ENCODE peak calls at places on chromosome 12, in nine cellular contexts. One of them, this sample, is unnamed.
A peak's percentile ranks its signal among the peaks of the same experiment; 100 is the strongest.

GRCh38 chr12:105567061-105567460 is 236.6 kb downstream of the C12orf75 start:
- DNase-seq in ovary: no peak
- DNase-seq in thyroid gland: no peak
- DNase-seq in stomach: no peak
- DNase-seq in body of pancreas: no peak
- DNase-seq in suprapubic skin: no peak
- DNase-seq in prostate gland: no peak
- DNase-seq in heart left ventricle: no peak
- DNase-seq in testis: no peak
- DNase-seq in this sample: no peak

GRCh38 chr12:78674311-78675085 is 190.1 kb upstream of the SYT1 start:
- DNase-seq in ovary: no peak
- DNase-seq in thyroid gland: no peak
- DNase-seq in stomach: no peak
- DNase-seq in body of pancreas: no peak
- DNase-seq in suprapubic skin: no peak
- DNase-seq in prostate gland: no peak
- DNase-seq in heart left ventricle: no peak
- DNase-seq in testis: no peak
- DNase-seq in this sample: no peak

GRCh38 chr12:46998811-46999368 is 80.5 kb upstream of the PCED1B start:
- DNase-seq in ovary: no peak
- DNase-seq in thyroid gland: no peak
- DNase-seq in stomach: no peak
- DNase-seq in body of pancreas: no peak
- DNase-seq in suprapubic skin: no peak
- DNase-seq in prostate gland: no peak
- DNase-seq in heart left ventricle: no peak
- DNase-seq in testis: no peak
- DNase-seq in this sample: no peak

GRCh38 chr12:116150001-116150400 is 127.5 kb downstream of the MED13L start:
- DNase-seq in ovary: no peak
- DNase-seq in thyroid gland: peak; percentile 25
- DNase-seq in stomach: no peak
- DNase-seq in body of pancreas: no peak
- DNase-seq in suprapubic skin: no peak
- DNase-seq in prostate gland: no peak
- DNase-seq in heart left ventricle: no peak
- DNase-seq in testis: no peak
- DNase-seq in this sample: no peak

GRCh38 chr12:4562034-4562657 is at the start of gene DYRK4:
- DNase-seq in ovary: peak; percentile 68
- DNase-seq in thyroid gland: peak; percentile 88
- DNase-seq in stomach: peak; percentile 81
- DNase-seq in body of pancreas: peak; percentile 82
- DNase-seq in suprapubic skin: no peak
- DNase-seq in prostate gland: peak; percentile 31
- DNase-seq in heart left ventricle: peak; percentile 81
- DNase-seq in testis: peak; percentile 89
- DNase-seq in this sample: peak; percentile 87

GRCh38 chr12:31650927-31651326 is 8.6 kb upstream of the ETFBKMT start:
- DNase-seq in ovary: no peak
- DNase-seq in thyroid gland: no peak
- DNase-seq in stomach: peak; percentile 24
- DNase-seq in body of pancreas: no peak
- DNase-seq in suprapubic skin: no peak
- DNase-seq in prostate gland: no peak
- DNase-seq in heart left ventricle: no peak
- DNase-seq in testis: no peak
- DNase-seq in this sample: no peak

GRCh38 chr12:101459642-101460346 is 15.3 kb upstream of the SPIC start:
- DNase-seq in ovary: no peak
- DNase-seq in thyroid gland: no peak
- DNase-seq in stomach: peak; percentile 46
- DNase-seq in body of pancreas: no peak
- DNase-seq in suprapubic skin: no peak
- DNase-seq in prostate gland: peak; percentile 38
- DNase-seq in heart left ventricle: no peak
- DNase-seq in testis: no peak
- DNase-seq in this sample: no peak

GRCh38 chr12:4217091-4217490 is 56.5 kb upstream of the CCND2 start:
- DNase-seq in ovary: no peak
- DNase-seq in thyroid gland: no peak
- DNase-seq in stomach: no peak
- DNase-seq in body of pancreas: no peak
- DNase-seq in suprapubic skin: no peak
- DNase-seq in prostate gland: no peak
- DNase-seq in heart left ventricle: no peak
- DNase-seq in testis: no peak
- DNase-seq in this sample: no peak

GRCh38 chr12:84157170-84157569 is 755.4 kb downstream of the SLC6A15 start:
- DNase-seq in ovary: no peak
- DNase-seq in thyroid gland: no peak
- DNase-seq in stomach: no peak
- DNase-seq in body of pancreas: no peak
- DNase-seq in suprapubic skin: no peak
- DNase-seq in prostate gland: no peak
- DNase-seq in heart left ventricle: no peak
- DNase-seq in testis: no peak
- DNase-seq in this sample: no peak

GRCh38 chr12:101691697-101692096 is 5.7 kb upstream of the CHPT1 start:
- DNase-seq in ovary: no peak
- DNase-seq in thyroid gland: no peak
- DNase-seq in stomach: no peak
- DNase-seq in body of pancreas: no peak
- DNase-seq in suprapubic skin: no peak
- DNase-seq in prostate gland: no peak
- DNase-seq in heart left ventricle: no peak
- DNase-seq in testis: no peak
- DNase-seq in this sample: no peak

GRCh38 chr12:105852958-105853357 is 285.8 kb downstream of the NUAK1 start:
- DNase-seq in ovary: no peak
- DNase-seq in thyroid gland: no peak
- DNase-seq in stomach: no peak
- DNase-seq in body of pancreas: no peak
- DNase-seq in suprapubic skin: no peak
- DNase-seq in prostate gland: no peak
- DNase-seq in heart left ventricle: no peak
- DNase-seq in testis: peak; percentile 25
- DNase-seq in this sample: no peak

GRCh38 chr12:45730842-45731336 is 1.4 kb downstream of the ARID2 start:
- DNase-seq in ovary: peak; percentile 14
- DNase-seq in thyroid gland: peak; percentile 17
- DNase-seq in stomach: no peak
- DNase-seq in body of pancreas: no peak
- DNase-seq in suprapubic skin: no peak
- DNase-seq in prostate gland: no peak
- DNase-seq in heart left ventricle: no peak
- DNase-seq in testis: no peak
- DNase-seq in this sample: no peak

GRCh38 chr12:132560831-132561783 is 49.3 kb downstream of the LRCOL1 start:
- DNase-seq in ovary: no peak
- DNase-seq in thyroid gland: peak; percentile 35
- DNase-seq in stomach: peak; percentile 54
- DNase-seq in body of pancreas: peak; percentile 63
- DNase-seq in suprapubic skin: no peak
- DNase-seq in prostate gland: peak; percentile 29
- DNase-seq in heart left ventricle: no peak
- DNase-seq in testis: peak; percentile 69
- DNase-seq in this sample: peak; percentile 86

GRCh38 chr12:108856428-108857157 is 790 bp downstream of the SSH1 start:
- DNase-seq in ovary: peak; percentile 21
- DNase-seq in thyroid gland: peak; percentile 90
- DNase-seq in stomach: peak; percentile 83
- DNase-seq in body of pancreas: peak; percentile 63
- DNase-seq in suprapubic skin: peak; percentile 84
- DNase-seq in prostate gland: peak; percentile 59
- DNase-seq in heart left ventricle: peak; percentile 87
- DNase-seq in testis: peak; percentile 69
- DNase-seq in this sample: peak; percentile 84

DNA sequence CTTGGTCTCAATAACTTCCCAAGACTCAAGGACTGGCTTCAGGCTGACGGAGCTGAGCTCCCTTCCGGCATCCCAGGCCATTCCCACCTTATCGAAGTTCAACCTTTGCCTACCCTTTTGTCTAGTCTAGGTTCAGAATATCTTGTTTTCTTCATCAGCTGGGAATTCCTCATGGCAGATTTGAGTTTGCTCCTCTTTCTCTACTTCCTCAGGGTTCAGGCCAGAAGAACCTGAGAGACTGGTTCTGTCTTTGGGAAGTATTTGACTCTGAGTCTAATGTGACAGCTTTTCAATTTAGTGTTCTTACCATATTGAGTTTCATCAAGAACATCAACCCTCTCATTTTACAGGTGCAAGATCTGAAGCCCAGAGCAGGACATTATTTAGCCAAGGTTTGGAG is 2.1 kb downstream of the BIN2 start:
- DNase-seq in ovary: no peak
- DNase-seq in thyroid gland: no peak
- DNase-seq in stomach: no peak
- DNase-seq in body of pancreas: no peak
- DNase-seq in suprapubic skin: no peak
- DNase-seq in prostate gland: no peak
- DNase-seq in heart left ventricle: no peak
- DNase-seq in testis: no peak
- DNase-seq in this sample: no peak
- H3K4me1 ChIP-seq in ovary: no peaks in the 10 kb centered on the region
- H3K4me1 ChIP-seq in thyroid gland: peaks cover 18% of the 10 kb centered on the region
- H3K4me1 ChIP-seq in stomach: no peaks in the 10 kb centered on the region
- H3K4me1 ChIP-seq in body of pancreas: no peaks in the 10 kb centered on the region
- H3K4me1 ChIP-seq in suprapubic skin: peaks cover 38% of the 10 kb centered on the region
- H3K4me1 ChIP-seq in prostate gland: no peaks in the 10 kb centered on the region
- H3K4me1 ChIP-seq in heart left ventricle: no peaks in the 10 kb centered on the region
- H3K4me1 ChIP-seq in testis: no peaks in the 10 kb centered on the region
- H3K4me1 ChIP-seq in this sample: peaks cover 60% of the 10 kb centered on the region

DNA sequence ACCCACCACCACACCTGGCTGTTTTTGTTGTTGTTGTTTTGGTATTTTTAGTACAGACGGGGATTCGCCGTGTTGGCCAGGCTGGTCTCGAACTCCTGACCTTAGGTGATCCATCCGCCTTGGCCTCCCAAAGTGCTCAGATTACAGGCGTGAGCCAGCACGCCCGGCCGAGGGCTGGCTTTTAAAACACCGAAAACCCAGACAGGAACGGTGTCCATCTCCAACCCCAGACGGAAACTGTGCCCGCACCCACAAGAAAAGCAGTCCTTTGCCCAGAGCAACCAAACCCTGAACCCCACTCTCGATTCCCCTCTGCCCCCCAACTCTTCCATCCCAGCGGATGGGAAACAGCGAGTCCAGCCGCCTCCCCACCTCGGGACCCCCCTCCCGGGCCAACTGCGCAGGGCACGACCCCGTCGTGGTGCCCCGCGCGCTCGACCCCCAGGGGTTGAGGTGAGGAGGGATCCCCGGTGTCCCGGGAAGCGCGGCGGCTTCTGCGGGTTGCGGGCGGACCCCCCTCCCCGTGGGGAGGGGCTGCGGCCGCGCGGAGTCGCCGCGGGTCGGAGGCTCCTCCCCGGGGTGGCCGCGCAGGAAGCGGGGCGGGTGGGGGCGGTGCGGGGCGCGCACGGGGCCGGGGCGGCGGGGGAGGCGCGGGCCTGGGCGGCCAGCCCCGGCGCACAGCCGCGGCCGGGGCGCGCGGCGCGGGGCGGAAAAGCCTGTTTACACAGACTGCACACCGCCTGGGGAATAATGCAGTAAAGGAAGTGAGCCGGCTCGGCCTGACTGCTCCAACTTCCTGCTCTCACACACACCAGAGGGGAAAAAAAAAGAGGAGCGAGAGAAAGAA is at the start of gene ELK3:
- DNase-seq in ovary: peak; percentile 43
- DNase-seq in thyroid gland: peak; percentile 55
- DNase-seq in stomach: peak; percentile 73
- DNase-seq in body of pancreas: peak; percentile 63
- DNase-seq in suprapubic skin: no peak
- DNase-seq in prostate gland: peak; percentile 46
- DNase-seq in heart left ventricle: peak; percentile 79
- DNase-seq in testis: peak; percentile 64
- DNase-seq in this sample: peak; percentile 78
- TF ChIP-seq POLR2A in ovary: no peak
- TF ChIP-seq POLR2A in thyroid gland: peak; percentile 37
- TF ChIP-seq POLR2A in stomach: no peak
- TF ChIP-seq POLR2A in body of pancreas: peak; percentile 72
- TF ChIP-seq POLR2A in suprapubic skin: no peak
- TF ChIP-seq POLR2A in prostate gland: peak; percentile 29
- TF ChIP-seq POLR2A in heart left ventricle: peak; percentile 35
- TF ChIP-seq POLR2A in testis: no peak
- TF ChIP-seq POLR2A in this sample: no peak

GRCh38 chr12:89210277-89210676 is 142.0 kb downstream of the DUSP6 start:
- DNase-seq in ovary: no peak
- DNase-seq in thyroid gland: no peak
- DNase-seq in stomach: no peak
- DNase-seq in body of pancreas: no peak
- DNase-seq in suprapubic skin: no peak
- DNase-seq in prostate gland: no peak
- DNase-seq in heart left ventricle: no peak
- DNase-seq in testis: no peak
- DNase-seq in this sample: no peak

GRCh38 chr12:89205517-89205916 is 146.8 kb downstream of the DUSP6 start:
- DNase-seq in ovary: no peak
- DNase-seq in thyroid gland: no peak
- DNase-seq in stomach: no peak
- DNase-seq in body of pancreas: no peak
- DNase-seq in suprapubic skin: no peak
- DNase-seq in prostate gland: no peak
- DNase-seq in heart left ventricle: no peak
- DNase-seq in testis: no peak
- DNase-seq in this sample: no peak

GRCh38 chr12:89208661-89209096 is 143.6 kb downstream of the DUSP6 start:
- DNase-seq in ovary: no peak
- DNase-seq in thyroid gland: no peak
- DNase-seq in stomach: no peak
- DNase-seq in body of pancreas: no peak
- DNase-seq in suprapubic skin: no peak
- DNase-seq in prostate gland: no peak
- DNase-seq in heart left ventricle: no peak
- DNase-seq in testis: no peak
- DNase-seq in this sample: no peak

GRCh38 chr12:89203144-89203543 is 149.2 kb downstream of the DUSP6 start:
- DNase-seq in ovary: no peak
- DNase-seq in thyroid gland: no peak
- DNase-seq in stomach: no peak
- DNase-seq in body of pancreas: no peak
- DNase-seq in suprapubic skin: no peak
- DNase-seq in prostate gland: no peak
- DNase-seq in heart left ventricle: no peak
- DNase-seq in testis: no peak
- DNase-seq in this sample: no peak

GRCh38 chr12:89206375-89206774 is 145.9 kb downstream of the DUSP6 start:
- DNase-seq in ovary: no peak
- DNase-seq in thyroid gland: no peak
- DNase-seq in stomach: no peak
- DNase-seq in body of pancreas: no peak
- DNase-seq in suprapubic skin: no peak
- DNase-seq in prostate gland: no peak
- DNase-seq in heart left ventricle: no peak
- DNase-seq in testis: no peak
- DNase-seq in this sample: no peak
- H3K27ac ChIP-seq in ovary: no peak overlapping the region
- H3K27ac ChIP-seq in thyroid gland: no peak overlapping the region
- H3K27ac ChIP-seq in stomach: no peak overlapping the region
- H3K27ac ChIP-seq in body of pancreas: no peak overlapping the region
- H3K27ac ChIP-seq in suprapubic skin: no peak overlapping the region
- H3K27ac ChIP-seq in prostate gland: no peak overlapping the region
- H3K27ac ChIP-seq in heart left ventricle: no peak overlapping the region
- H3K27ac ChIP-seq in testis: no peak overlapping the region
- H3K27ac ChIP-seq in this sample: no peak overlapping the region

GRCh38 chr12:124656947-124657434 is 89.6 kb upstream of the NCOR2 start:
- DNase-seq in ovary: no peak
- DNase-seq in thyroid gland: no peak
- DNase-seq in stomach: no peak
- DNase-seq in body of pancreas: no peak
- DNase-seq in suprapubic skin: no peak
- DNase-seq in prostate gland: no peak
- DNase-seq in heart left ventricle: no peak
- DNase-seq in testis: no peak
- DNase-seq in this sample: no peak
- H3K4me1 ChIP-seq in ovary: peaks cover 15% of the 10 kb centered on the region
- H3K4me1 ChIP-seq in thyroid gland: peaks cover 18% of the 10 kb centered on the region
- H3K4me1 ChIP-seq in stomach: peaks cover 19% of the 10 kb centered on the region
- H3K4me1 ChIP-seq in body of pancreas: peaks cover 22% of the 10 kb centered on the region
- H3K4me1 ChIP-seq in suprapubic skin: peaks cover 15% of the 10 kb centered on the region
- H3K4me1 ChIP-seq in prostate gland: no peaks in the 10 kb centered on the region
- H3K4me1 ChIP-seq in heart left ventricle: peaks cover 37% of the 10 kb centered on the region
- H3K4me1 ChIP-seq in testis: peaks cover 41% of the 10 kb centered on the region
- H3K4me1 ChIP-seq in this sample: peaks cover 19% of the 10 kb centered on the region